ENCODE peak calls at places on chromosomes 2 and 18, in seven cellular contexts. One of them, this sample, is unnamed.

GRCh38 chr2:76464310-76464709 is 753.6 kb upstream of the GCFC2 start:
- DNase-seq in CD8-positive, alpha-beta T cell: no peak
- DNase-seq in activated CD8-positive, alpha-beta T cell treated with anti-CD3 and anti-CD28 coated beads for 36 hours: no peak
- DNase-seq in upper lobe of right lung: no peak
- DNase-seq in HL-60: no peak
- DNase-seq in activated CD4-positive, alpha-beta T cell treated with anti-CD3 and anti-CD28 coated beads for 24 hours: no peak
- DNase-seq in amniotic stem cell: no peak
- DNase-seq in this sample: no peak

GRCh38 chr2:46818819-46819218 is 96.8 kb downstream of the MCFD2 start:
- DNase-seq in CD8-positive, alpha-beta T cell: no peak
- DNase-seq in upper lobe of right lung: peak; percentile 22
- DNase-seq in activated CD4-positive, alpha-beta T cell treated with anti-CD3 and anti-CD28 coated beads for 24 hours: no peak
- DNase-seq in HL-60: no peak
- DNase-seq in activated CD8-positive, alpha-beta T cell treated with anti-CD3 and anti-CD28 coated beads for 36 hours: no peak
- DNase-seq in amniotic stem cell: no peak
- DNase-seq in this sample: no peak

GRCh38 chr2:181685150-181685688 is 4.9 kb upstream of the NEUROD1 start:
- DNase-seq in CD8-positive, alpha-beta T cell: no peak
- DNase-seq in upper lobe of right lung: no peak
- DNase-seq in activated CD8-positive, alpha-beta T cell treated with anti-CD3 and anti-CD28 coated beads for 36 hours: no peak
- DNase-seq in amniotic stem cell: no peak
- DNase-seq in HL-60: no peak
- DNase-seq in activated CD4-positive, alpha-beta T cell treated with anti-CD3 and anti-CD28 coated beads for 24 hours: no peak
- DNase-seq in this sample: no peak

GRCh38 chr2:230668184-230668938 is 44.3 kb upstream of the CAB39 start:
- DNase-seq in activated CD8-positive, alpha-beta T cell treated with anti-CD3 and anti-CD28 coated beads for 36 hours: peak; percentile 67
- DNase-seq in HL-60: peak; percentile 89
- DNase-seq in upper lobe of right lung: peak; percentile 61
- DNase-seq in amniotic stem cell: no peak
- DNase-seq in CD8-positive, alpha-beta T cell: no peak
- DNase-seq in activated CD4-positive, alpha-beta T cell treated with anti-CD3 and anti-CD28 coated beads for 24 hours: no peak
- DNase-seq in this sample: no peak

GRCh38 chr2:200000444-200001163 is 45.2 kb downstream of the MAIP1 start:
- DNase-seq in upper lobe of right lung: no peak
- DNase-seq in CD8-positive, alpha-beta T cell: no peak
- DNase-seq in amniotic stem cell: no peak
- DNase-seq in activated CD8-positive, alpha-beta T cell treated with anti-CD3 and anti-CD28 coated beads for 36 hours: no peak
- DNase-seq in activated CD4-positive, alpha-beta T cell treated with anti-CD3 and anti-CD28 coated beads for 24 hours: no peak
- DNase-seq in HL-60: no peak
- DNase-seq in this sample: no peak

GRCh38 chr2:25294573-25295462 is 46.9 kb downstream of the DNMT3A start:
- DNase-seq in activated CD8-positive, alpha-beta T cell treated with anti-CD3 and anti-CD28 coated beads for 36 hours: peak; percentile 90
- DNase-seq in HL-60: peak; percentile 90
- DNase-seq in activated CD4-positive, alpha-beta T cell treated with anti-CD3 and anti-CD28 coated beads for 24 hours: peak; percentile 67
- DNase-seq in upper lobe of right lung: peak; percentile 89
- DNase-seq in amniotic stem cell: no peak
- DNase-seq in CD8-positive, alpha-beta T cell: peak; percentile 85
- DNase-seq in this sample: no peak

GRCh38 chr2:231540017-231540416 is 9.8 kb upstream of the NMUR1 start:
- DNase-seq in activated CD4-positive, alpha-beta T cell treated with anti-CD3 and anti-CD28 coated beads for 24 hours: no peak
- DNase-seq in activated CD8-positive, alpha-beta T cell treated with anti-CD3 and anti-CD28 coated beads for 36 hours: no peak
- DNase-seq in CD8-positive, alpha-beta T cell: no peak
- DNase-seq in HL-60: no peak
- DNase-seq in amniotic stem cell: no peak
- DNase-seq in upper lobe of right lung: no peak
- DNase-seq in this sample: no peak

GRCh38 chr18:60740313-60740712 is 367.7 kb upstream of the MC4R start:
- DNase-seq in upper lobe of right lung: no peak
- DNase-seq in HL-60: no peak
- DNase-seq in activated CD4-positive, alpha-beta T cell treated with anti-CD3 and anti-CD28 coated beads for 24 hours: no peak
- DNase-seq in activated CD8-positive, alpha-beta T cell treated with anti-CD3 and anti-CD28 coated beads for 36 hours: no peak
- DNase-seq in CD8-positive, alpha-beta T cell: no peak
- DNase-seq in amniotic stem cell: no peak
- DNase-seq in this sample: no peak

GRCh38 chr2:185892484-185892883 is 153.9 kb downstream of the FSIP2 start:
- DNase-seq in CD8-positive, alpha-beta T cell: no peak
- DNase-seq in HL-60: no peak
- DNase-seq in activated CD8-positive, alpha-beta T cell treated with anti-CD3 and anti-CD28 coated beads for 36 hours: no peak
- DNase-seq in amniotic stem cell: no peak
- DNase-seq in upper lobe of right lung: no peak
- DNase-seq in activated CD4-positive, alpha-beta T cell treated with anti-CD3 and anti-CD28 coated beads for 24 hours: no peak
- DNase-seq in this sample: no peak

GRCh38 chr2:210086930-210087329 is 84.3 kb downstream of the KANSL1L start:
- DNase-seq in CD8-positive, alpha-beta T cell: no peak
- DNase-seq in activated CD4-positive, alpha-beta T cell treated with anti-CD3 and anti-CD28 coated beads for 24 hours: no peak
- DNase-seq in amniotic stem cell: no peak
- DNase-seq in HL-60: no peak
- DNase-seq in upper lobe of right lung: no peak
- DNase-seq in activated CD8-positive, alpha-beta T cell treated with anti-CD3 and anti-CD28 coated beads for 36 hours: no peak
- DNase-seq in this sample: no peak

GRCh38 chr2:218032336-218033171 is 29.8 kb upstream of the TNS1 start:
- DNase-seq in activated CD4-positive, alpha-beta T cell treated with anti-CD3 and anti-CD28 coated beads for 24 hours: no peak
- DNase-seq in activated CD8-positive, alpha-beta T cell treated with anti-CD3 and anti-CD28 coated beads for 36 hours: no peak
- DNase-seq in upper lobe of right lung: no peak
- DNase-seq in amniotic stem cell: no peak
- DNase-seq in HL-60: no peak
- DNase-seq in CD8-positive, alpha-beta T cell: no peak
- DNase-seq in this sample: no peak

GRCh38 chr18:57435851-57436192 is 648 bp downstream of the ONECUT2 start:
- DNase-seq in amniotic stem cell: no peak
- DNase-seq in activated CD8-positive, alpha-beta T cell treated with anti-CD3 and anti-CD28 coated beads for 36 hours: peak; percentile 9
- DNase-seq in activated CD4-positive, alpha-beta T cell treated with anti-CD3 and anti-CD28 coated beads for 24 hours: no peak
- DNase-seq in CD8-positive, alpha-beta T cell: no peak
- DNase-seq in upper lobe of right lung: no peak
- DNase-seq in HL-60: no peak
- DNase-seq in this sample: no peak

GRCh38 chr18:12003894-12004293 is 22.6 kb downstream of the IMPA2 start:
- DNase-seq in CD8-positive, alpha-beta T cell: no peak
- DNase-seq in amniotic stem cell: no peak
- DNase-seq in activated CD8-positive, alpha-beta T cell treated with anti-CD3 and anti-CD28 coated beads for 36 hours: no peak
- DNase-seq in HL-60: no peak
- DNase-seq in activated CD4-positive, alpha-beta T cell treated with anti-CD3 and anti-CD28 coated beads for 24 hours: no peak
- DNase-seq in upper lobe of right lung: no peak
- DNase-seq in this sample: no peak